ENCODE peak calls at places on chromosomes 4 and X, in nine cellular contexts. V is NCI-H1694; K is T-helper 9 cell; Q is stromal cell of bone marrow; I is naive B cell; C is activated CD4-positive, alpha-beta T cell treated with anti-CD3 and anti-CD28 coated beads, Interleukin-2, amount 10 ng/mL, durations not matched to agents 7 days and 5 days; Y is memory B cell; N is left cardiac atrium; A is naive thymus-derived CD4-positive, alpha-beta T cell. T is an unnamed sample.

GRCh38 chrX:143940119-143940518 is 56.2 kb downstream of the UBE2NL start:
- DNase-seq in V (no peak), K (no peak), Q (no peak), I (no peak), C (no peak), Y (no peak), N (no peak), A (no peak), T (no peak)

GRCh38 chr4:40719008-40719623 is 30.6 kb upstream of the NSUN7 start:
- DNase-seq in V (no peak), K (no peak), Q (peak; percentile 38), I (no peak), C (peak; percentile 34), Y (no peak), N (no peak), A (no peak), T (no peak)

GRCh38 chrX:44873415-44874270 is 655 bp downstream of the KDM6A start:
- DNase-seq in V (no peak), K (peak; percentile 55), Q (no peak), I (peak; percentile 67), C (peak; percentile 36), Y (peak; percentile 74), N (peak; percentile 78), A (peak; percentile 50), T (peak; percentile 68)

GRCh38 chr4:2790583-2791517 is 2.0 kb upstream of the SH3BP2 start:
- DNase-seq in V (no peak), K (no peak), Q (no peak), I (no peak), C (no peak), Y (no peak), N (peak; percentile 40), A (no peak), T (no peak)

GRCh38 chr4:112807083-112807482 is 170.1 kb downstream of the LARP7 start:
- DNase-seq in V (no peak), K (no peak), Q (no peak), I (no peak), C (no peak), Y (no peak), N (no peak), A (no peak), T (no peak)

GRCh38 chr4:4810778-4811177 is 48.7 kb upstream of the MSX1 start:
- DNase-seq in V (no peak), K (no peak), Q (no peak), I (no peak), C (no peak), Y (no peak), N (no peak), A (no peak), T (no peak)

GRCh38 chr4:122548452-122548851 is 72.4 kb downstream of the IL21 start:
- DNase-seq in V (no peak), K (no peak), Q (no peak), I (no peak), C (peak; percentile 11), Y (no peak), N (no peak), A (no peak), T (no peak)

GRCh38 chr4:108345862-108346530 is 177.3 kb upstream of the LEF1 start:
- DNase-seq in V (no peak), K (no peak), Q (peak; percentile 21), I (no peak), C (no peak), Y (no peak), N (no peak), A (no peak), T (no peak)

GRCh38 chrX:110569506-110569905 is 210.9 kb downstream of the RTL9 start:
- DNase-seq in V (no peak), K (no peak), Q (peak; percentile 3), I (no peak), C (no peak), Y (no peak), N (no peak), A (no peak), T (no peak)

GRCh38 chr4:137310156-137310555 is 222.1 kb downstream of the PCDH18 start:
- DNase-seq in V (no peak), K (no peak), Q (no peak), I (no peak), C (no peak), Y (no peak), N (no peak), A (no peak), T (no peak)

GRCh38 chr4:112266823-112267222 is 18.9 kb downstream of the TIFA start:
- DNase-seq in V (peak; percentile 5), K (no peak), Q (no peak), I (no peak), C (no peak), Y (no peak), N (no peak), A (no peak), T (no peak)

GRCh38 chr4:72243641-72244040 is 211.8 kb downstream of the NPFFR2 start:
- DNase-seq in V (no peak), K (no peak), Q (no peak), I (no peak), C (no peak), Y (no peak), N (no peak), A (no peak), T (no peak)

GRCh38 chr4:174154455-174154854 is 129.0 kb downstream of the FBXO8 start:
- DNase-seq in V (no peak), K (no peak), Q (peak; percentile 57), I (no peak), C (no peak), Y (no peak), N (peak; percentile 32), A (no peak), T (no peak)

GRCh38 chrX:15242899-15243555 is 26.9 kb downstream of the ASB9 start:
- DNase-seq in V (peak; percentile 25), K (peak; percentile 6), Q (peak; percentile 37), I (peak; percentile 6), C (peak; percentile 53), Y (no peak), N (no peak), A (no peak), T (no peak)

GRCh38 chr4:131370846-131371245 is 1778.2 kb upstream of the PCDH10 start:
- DNase-seq in V (no peak), K (no peak), Q (no peak), I (no peak), C (no peak), Y (no peak), N (no peak), A (no peak), T (no peak)

GRCh38 chrX:16033336-16033735 is 90.0 kb upstream of the GRPR start:
- DNase-seq in V (no peak), K (no peak), Q (no peak), I (no peak), C (no peak), Y (no peak), N (no peak), A (no peak), T (no peak)

GRCh38 chr4:156378053-156378665 is 424.5 kb upstream of the CTSO start:
- DNase-seq in V (peak; percentile 19), K (no peak), Q (peak; percentile 14), I (no peak), C (no peak), Y (no peak), N (no peak), A (no peak), T (no peak)

GRCh38 chr4:116180056-116180690 is 905.2 kb downstream of the TRAM1L1 start:
- DNase-seq in V (peak; percentile 8), K (no peak), Q (no peak), I (no peak), C (no peak), Y (no peak), N (no peak), A (no peak), T (no peak)

GRCh38 chr4:13378973-13379759 is 105.0 kb downstream of the RAB28 start:
- DNase-seq in V (no peak), K (no peak), Q (no peak), I (peak; percentile 43), C (no peak), Y (no peak), N (no peak), A (no peak), T (no peak)

GRCh38 chrX:23900220-23900797 is 7.4 kb downstream of the APOO start:
- DNase-seq in V (no peak), K (no peak), Q (no peak), I (no peak), C (no peak), Y (no peak), N (peak; percentile 25), A (no peak), T (no peak)

GRCh38 chr4:75306496-75306895 is 207.7 kb downstream of the RCHY1 start:
- DNase-seq in V (no peak), K (no peak), Q (no peak), I (no peak), C (no peak), Y (no peak), N (no peak), A (no peak), T (no peak)

GRCh38 chrX:39755152-39756032 is 342.4 kb downstream of the BCOR start:
- DNase-seq in V (no peak), K (no peak), Q (peak; percentile 85), I (no peak), C (no peak), Y (no peak), N (peak; percentile 88), A (no peak), T (no peak)

GRCh38 chrX:16479206-16479869 is 170.6 kb upstream of the S100G start:
- DNase-seq in V (no peak), K (no peak), Q (peak; percentile 41), I (no peak), C (no peak), Y (no peak), N (no peak), A (no peak), T (no peak)

GRCh38 chrX:68568136-68568535 is 69.3 kb downstream of the YIPF6 start:
- DNase-seq in V (no peak), K (no peak), Q (no peak), I (no peak), C (no peak), Y (no peak), N (no peak), A (no peak), T (no peak)

GRCh38 chr4:153137677-153138630 is 66.3 kb upstream of the TRIM2 start:
- DNase-seq in V (no peak), K (no peak), Q (no peak), I (no peak), C (no peak), Y (no peak), N (no peak), A (no peak), T (no peak)

GRCh38 chr4:48913346-48913745 is 6.8 kb upstream of the OCIAD2 start:
- DNase-seq in V (no peak), K (no peak), Q (peak; percentile 70), I (no peak), C (no peak), Y (no peak), N (no peak), A (no peak), T (no peak)

GRCh38 chrX:24999501-24999900 is 16.3 kb downstream of the ARX start:
- DNase-seq in V (no peak), K (no peak), Q (no peak), I (no peak), C (no peak), Y (no peak), N (no peak), A (no peak), T (no peak)

GRCh38 chrX:40446927-40447326 is 133.8 kb upstream of the ATP6AP2 start:
- DNase-seq in V (no peak), K (no peak), Q (peak; percentile 2), I (no peak), C (no peak), Y (no peak), N (no peak), A (no peak), T (no peak)

GRCh38 chrX:123962006-123962485 is 540 bp downstream of the STAG2 start:
- DNase-seq in V (no peak), K (no peak), Q (no peak), I (no peak), C (peak; percentile 13), Y (no peak), N (no peak), A (no peak), T (peak; percentile 18)

GRCh38 chr4:119632216-119632615 is 3.6 kb upstream of the PDE5A start:
- DNase-seq in V (no peak), K (no peak), Q (no peak), I (no peak), C (no peak), Y (no peak), N (no peak), A (no peak), T (no peak)

GRCh38 chr4:7004331-7004730 is 38.8 kb upstream of the TADA2B start:
- DNase-seq in V (no peak), K (no peak), Q (peak; percentile 54), I (no peak), C (no peak), Y (no peak), N (no peak), A (no peak), T (no peak)

T was measured in immature natural killer cell.